ENCODE peak calls at places on chromosomes 11 and 22, in nine cellular contexts. A is brain microvascular endothelial cell, M is WERI-Rb-1, Z is breast epithelium, U is left ventricle myocardium inferior, D is uterus, E is fibroblast of the aortic adventitia, G is endodermal cell, N is AG04450. K is an unnamed sample.

GRCh38 chr11:86245369-86246292 is 1.1 kb downstream of the EED start:
- DNase-seq in N (no peak), G (peak; percentile 72), D (no peak), Z (peak; percentile 56), M (peak; percentile 26), E (peak; percentile 28), U (no peak), A (no peak), K (no peak)

GRCh38 chr11:4626207-4627105 is 10.8 kb upstream of the OR51D1 start:
- DNase-seq in D (peak; percentile 32), G (peak; percentile 92), N (peak; percentile 61), E (peak; percentile 73), Z (no peak), M (peak; percentile 74), A (peak; percentile 81), U (no peak), K (peak; percentile 88)

GRCh38 chr11:6390718-6391547 is 659 bp downstream of the SMPD1 start:
- DNase-seq in D (no peak), Z (no peak), N (no peak), A (no peak), U (no peak), E (no peak), M (no peak), G (no peak), K (no peak)

GRCh38 chr11:17719028-17719939 is at the start of gene MYOD1:
- DNase-seq in N (no peak), A (no peak), E (no peak), G (peak; percentile 86), M (no peak), Z (no peak), D (no peak), U (no peak), K (no peak)

GRCh38 chr22:39139933-39140332 is 12.5 kb downstream of the CBX7 start:
- DNase-seq in U (no peak), G (peak; percentile 41), M (no peak), D (no peak), A (no peak), E (no peak), N (no peak), Z (no peak), K (no peak)

GRCh38 chr11:123924027-123924426 is 15.4 kb upstream of the OR4D5 start:
- DNase-seq in N (no peak), E (no peak), U (no peak), D (no peak), G (no peak), A (no peak), Z (no peak), M (no peak), K (no peak)

GRCh38 chr11:123654566-123655081 is at the start of gene SCN3B:
- DNase-seq in N (peak; percentile 21), A (peak; percentile 59), M (peak; percentile 95), D (peak; percentile 43), E (peak; percentile 59), U (peak; percentile 70), Z (peak; percentile 71), G (peak; percentile 95), K (peak; percentile 61)

GRCh38 chr11:113193894-113194293 is 120.5 kb upstream of the TTC12 start:
- DNase-seq in D (peak; percentile 88), A (no peak), M (no peak), N (no peak), Z (no peak), E (peak; percentile 53), U (peak; percentile 66), G (no peak), K (no peak)

DNA sequence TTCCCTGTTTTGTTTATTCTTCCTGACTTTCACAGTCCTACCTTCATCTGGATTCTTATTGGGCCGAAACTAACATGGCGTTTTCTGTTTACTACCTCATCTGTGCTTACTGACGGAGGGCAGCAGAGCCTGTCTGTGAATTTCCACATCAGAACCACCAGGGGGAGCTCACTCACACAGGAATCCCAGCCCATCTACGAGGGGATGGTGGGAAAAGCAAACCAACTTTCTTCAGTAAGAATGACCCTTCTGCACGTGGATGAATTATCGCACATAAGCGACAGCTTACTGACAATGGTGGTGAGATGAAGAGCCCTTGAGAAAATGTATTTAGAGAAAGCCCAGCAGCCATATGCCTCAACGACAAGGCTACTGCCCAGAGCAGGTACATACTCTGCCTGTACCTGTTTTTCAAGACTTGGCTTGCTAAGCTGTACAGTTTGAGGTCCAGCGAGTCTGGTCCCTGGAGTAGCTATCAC is 42.5 kb downstream of the LARGE2 start:
- DNase-seq in U (peak; percentile 24), N (peak; percentile 66), G (peak; percentile 89), M (peak; percentile 62), A (peak; percentile 56), D (peak; percentile 69), Z (peak; percentile 56), E (peak; percentile 84), K (peak; percentile 44)
- TF ChIP-seq CTCF in U (peak; percentile 95), N (peak; percentile 91), G (peak; percentile 94), M (peak; percentile 86), A (peak; percentile 95), D (peak; percentile 87), Z (peak; percentile 91), E (peak; percentile 93), K (peak; percentile 93)

DNA sequence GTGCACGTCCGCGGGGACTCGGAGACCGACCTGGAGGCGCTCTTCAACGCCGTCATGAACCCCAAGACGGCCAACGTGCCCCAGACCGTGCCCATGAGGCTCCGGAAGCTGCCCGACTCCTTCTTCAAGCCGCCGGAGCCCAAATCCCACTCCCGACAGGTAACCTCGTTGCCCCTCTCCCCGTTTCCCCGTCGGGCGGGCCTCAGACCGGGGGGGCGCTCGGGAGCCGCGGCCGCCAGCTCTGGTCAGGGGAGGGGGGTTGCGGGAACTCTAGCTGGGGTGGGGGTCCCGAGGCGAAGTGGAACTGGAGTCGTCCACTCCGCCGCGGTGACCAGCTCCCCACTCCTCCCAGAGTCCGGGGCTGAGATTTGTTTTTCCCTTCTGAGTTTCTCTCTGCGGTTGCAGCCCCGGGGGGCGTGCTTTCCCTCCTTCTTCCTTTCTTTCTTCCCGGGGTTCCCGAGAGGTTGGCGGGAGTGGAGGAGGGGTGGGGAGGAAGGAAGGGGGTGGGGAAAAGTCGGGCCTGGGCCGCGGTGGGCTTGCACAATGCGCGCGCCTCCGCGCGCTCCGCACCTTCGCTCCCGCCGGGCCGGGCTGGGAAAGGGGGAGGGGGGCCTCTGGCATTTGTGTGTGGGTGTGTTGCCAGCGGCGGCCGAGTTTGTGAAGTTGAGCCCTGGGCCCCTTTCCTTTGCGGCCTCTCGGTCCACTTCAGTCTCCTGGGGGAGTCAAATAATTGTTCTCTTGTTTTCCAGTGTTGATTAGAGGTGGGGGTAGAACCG is 952 bp downstream of the YAP1 start:
- DNase-seq in U (peak; percentile 73), M (peak; percentile 44), D (peak; percentile 81), A (peak; percentile 80), E (peak; percentile 77), G (peak; percentile 97), Z (peak; percentile 82), N (no peak), K (peak; percentile 76)
- TF ChIP-seq CTCF in U (no peak), M (no peak), D (peak; percentile 12), A (peak; percentile 43), E (peak; percentile 20), G (no peak), Z (no peak), N (peak; percentile 15), K (no peak)

GRCh38 chr11:72786305-72787261 is 7.3 kb downstream of the STARD10 start:
- DNase-seq in A (no peak), D (no peak), E (no peak), N (no peak), G (no peak), Z (peak; percentile 76), U (no peak), M (no peak), K (peak; percentile 67)

GRCh38 chr11:72784662-72785061 is 9.2 kb downstream of the STARD10 start:
- DNase-seq in D (no peak), Z (no peak), M (no peak), U (no peak), A (no peak), N (no peak), G (no peak), E (no peak), K (no peak)

GRCh38 chr11:72788250-72788649 is 5.6 kb downstream of the STARD10 start:
- DNase-seq in N (no peak), A (no peak), Z (no peak), G (no peak), E (no peak), U (no peak), M (no peak), D (no peak), K (no peak)

GRCh38 chr11:72789493-72790131 is 4.2 kb downstream of the STARD10 start:
- DNase-seq in M (no peak), D (peak; percentile 70), Z (no peak), A (peak; percentile 38), N (no peak), U (peak; percentile 68), G (no peak), E (peak; percentile 61), K (no peak)

GRCh38 chr11:72787262-72788104 is 6.4 kb downstream of the STARD10 start:
- DNase-seq in N (no peak), G (peak; percentile 97), U (no peak), M (peak; percentile 89), A (no peak), E (no peak), Z (no peak), D (no peak), K (no peak)
- TF ChIP-seq CTCF in N (peak; percentile 4), G (peak; percentile 66), U (no peak), M (peak; percentile 42), A (peak; percentile 14), E (peak; percentile 9), Z (no peak), D (no peak), K (no peak)

GRCh38 chr11:76658231-76658630 is 12.3 kb downstream of the LRRC32 start:
- DNase-seq in U (no peak), E (no peak), N (no peak), G (peak; percentile 34), D (no peak), M (no peak), Z (peak; percentile 7), A (no peak), K (no peak)

GRCh38 chr11:76659672-76660532 is 10.6 kb downstream of the LRRC32 start:
- DNase-seq in U (no peak), D (peak; percentile 12), M (no peak), E (no peak), A (no peak), N (no peak), Z (peak; percentile 46), G (peak; percentile 43), K (no peak)

GRCh38 chr11:76657139-76657823 is 13.3 kb downstream of the LRRC32 start:
- DNase-seq in A (no peak), E (no peak), G (peak; percentile 47), Z (peak; percentile 27), U (no peak), D (peak; percentile 13), N (no peak), M (no peak), K (no peak)

GRCh38 chr11:76657824-76658170 is 12.8 kb downstream of the LRRC32 start:
- DNase-seq in G (peak; percentile 16), Z (no peak), N (no peak), D (no peak), U (no peak), M (no peak), A (no peak), E (no peak), K (no peak)

GRCh38 chr11:76658651-76659650 is 11.6 kb downstream of the LRRC32 start:
- DNase-seq in Z (peak; percentile 40), D (peak; percentile 9), N (no peak), A (no peak), U (no peak), G (peak; percentile 42), M (no peak), E (no peak), K (no peak)
- TF ChIP-seq CTCF in Z (no peak), D (no peak), N (no peak), A (no peak), U (no peak), G (no peak), M (no peak), E (no peak), K (no peak)

K was measured in prostate gland.